ENCODE peak calls at places on chromosome 13, in five cellular contexts. M is stimulated activated CD8-positive, alpha-beta memory T cell treated with anti-CD3 and anti-CD28 coated beads, Interleukin-12 subunit alpha, Interleukin-12 subunit beta, amount 100 ng/mL, for 4 hours; Z is endothelial cell; F is KG1; J is heart right ventricle. L is an unnamed sample.
A peak's percentile ranks its signal among the peaks of the same experiment; 100 is the strongest.

GRCh38 chr13:80336335-80336734 is 4.6 kb downstream of the SPRY2 start:
- DNase-seq in M (no peak), Z (no peak), F (no peak), J (no peak), L (no peak)

GRCh38 chr13:41696163-41697003 is 239.0 kb downstream of the RGCC start:
- DNase-seq in M (no peak), Z (no peak), F (no peak), J (no peak), L (no peak)

GRCh38 chr13:52395704-52396103 is 10.3 kb downstream of the THSD1 start:
- DNase-seq in M (no peak), Z (no peak), F (no peak), J (no peak), L (no peak)

GRCh38 chr13:29382021-29382420 is 213.5 kb downstream of the SLC7A1 start:
- DNase-seq in M (no peak), Z (no peak), F (no peak), J (no peak), L (no peak)

GRCh38 chr13:29515372-29515771 is 80.1 kb downstream of the SLC7A1 start:
- DNase-seq in M (no peak), Z (no peak), F (no peak), J (no peak), L (no peak)

GRCh38 chr13:48783181-48783630 is 129.5 kb downstream of the CYSLTR2 start:
- DNase-seq in M (no peak), Z (no peak), F (peak; percentile 6), J (peak; percentile 65), L (peak; percentile 85)

GRCh38 chr13:48210178-48210577 is 22.8 kb upstream of the ITM2B start:
- DNase-seq in M (no peak), Z (no peak), F (no peak), J (no peak), L (peak; percentile 83)

GRCh38 chr13:111005364-111005763 is 90.5 kb upstream of the ANKRD10 start:
- DNase-seq in M (no peak), Z (no peak), F (no peak), J (no peak), L (no peak)

GRCh38 chr13:24502567-24503375 is 9.8 kb downstream of the PARP4 start:
- DNase-seq in M (no peak), Z (no peak), F (no peak), J (peak; percentile 32), L (no peak)

GRCh38 chr13:43058318-43058674 is 34.9 kb downstream of the DNAJC15 start:
- DNase-seq in M (no peak), Z (no peak), F (no peak), J (no peak), L (no peak)

GRCh38 chr13:110232146-110232545 is 74.8 kb downstream of the COL4A1 start:
- DNase-seq in M (no peak), Z (no peak), F (no peak), J (no peak), L (no peak)

GRCh38 chr13:95239293-95239692 is 62.0 kb downstream of the ABCC4 start:
- DNase-seq in M (no peak), Z (no peak), F (no peak), J (no peak), L (no peak)

GRCh38 chr13:50421457-50422130 is 406.4 kb downstream of the KCNRG start:
- DNase-seq in M (no peak), Z (no peak), F (no peak), J (no peak), L (no peak)

GRCh38 chr13:112136095-112136494 is 69.1 kb downstream of the SOX1 start:
- DNase-seq in M (no peak), Z (no peak), F (no peak), J (no peak), L (no peak)

GRCh38 chr13:108597943-108598342 is 31.5 kb upstream of the MYO16 start:
- DNase-seq in M (no peak), Z (no peak), F (no peak), J (no peak), L (no peak)

GRCh38 chr13:86006317-86006716 is 207.1 kb upstream of the SLITRK6 start:
- DNase-seq in M (no peak), Z (no peak), F (no peak), J (no peak), L (no peak)

GRCh38 chr13:98843482-98843877 is 91.0 kb upstream of the SLC15A1 start:
- DNase-seq in M (no peak), Z (no peak), F (no peak), J (no peak), L (no peak)

GRCh38 chr13:78193853-78194252 is 275.2 kb upstream of the EDNRB start:
- DNase-seq in M (no peak), Z (no peak), F (no peak), J (no peak), L (no peak)

GRCh38 chr13:101979825-101980224 is 422.0 kb downstream of the FGF14 start:
- DNase-seq in M (no peak), Z (no peak), F (no peak), J (no peak), L (no peak)

GRCh38 chr13:54687173-54687572 is 1658.6 kb downstream of the OLFM4 start:
- DNase-seq in M (no peak), Z (no peak), F (no peak), J (no peak), L (no peak)

GRCh38 chr13:35926859-35927530 is 204.2 kb downstream of the DCLK1 start:
- DNase-seq in M (no peak), Z (no peak), F (no peak), J (no peak), L (no peak)

GRCh38 chr13:110023729-110024645 is 237.6 kb upstream of the IRS2 start:
- DNase-seq in M (no peak), Z (peak; percentile 26), F (no peak), J (peak; percentile 47), L (no peak)

GRCh38 chr13:51894239-51894638 is 32.5 kb downstream of the CCDC70 start:
- DNase-seq in M (no peak), Z (no peak), F (no peak), J (no peak), L (no peak)

GRCh38 chr13:98797456-98797855 is 45.0 kb upstream of the SLC15A1 start:
- DNase-seq in M (no peak), Z (no peak), F (no peak), J (no peak), L (no peak)

GRCh38 chr13:81388400-81388799 is 1047.5 kb upstream of the SPRY2 start:
- DNase-seq in M (no peak), Z (no peak), F (no peak), J (no peak), L (no peak)

L was measured in SIG-M5.